ENCODE peak calls at places on chromosomes 5 and 9, in six cellular contexts. R is HepG2, E is GM12891, N is HCT116, L is suprapubic skin, F is transverse colon. C is an unnamed sample.

GRCh38 chr5:81787843-81788242 is 36.9 kb upstream of the SSBP2 start:
- DNase-seq in R (no peak), F (peak; percentile 55), N (no peak), L (peak; percentile 73), E (no peak), C (peak; percentile 72)

GRCh38 chr5:136734638-136735037 is 369.3 kb upstream of the TRPC7 start:
- DNase-seq in R (no peak), F (no peak), L (no peak), N (no peak), E (no peak), C (no peak)

GRCh38 chr9:110255417-110256141 is 728 bp downstream of the TXN start:
- DNase-seq in E (peak; percentile 21), L (peak; percentile 88), N (no peak), F (peak; percentile 78), R (peak; percentile 29), C (peak; percentile 36)

GRCh38 chr9:37617837-37618236 is 25.4 kb upstream of the TOMM5 start:
- DNase-seq in E (no peak), L (no peak), R (no peak), F (no peak), N (no peak), C (no peak)

GRCh38 chr5:58410441-58410840 is 49.4 kb downstream of the PLK2 start:
- DNase-seq in L (no peak), R (no peak), F (no peak), N (no peak), E (no peak), C (no peak)

GRCh38 chr5:39658861-39659260 is 234.1 kb upstream of the DAB2 start:
- DNase-seq in F (no peak), E (no peak), R (no peak), L (no peak), N (no peak), C (no peak)

GRCh38 chr5:162068412-162068811 is 839 bp downstream of the GABRG2 start:
- DNase-seq in R (peak; percentile 40), E (peak; percentile 1), F (no peak), L (no peak), N (no peak), C (peak; percentile 50)

GRCh38 chr5:35908814-35909213 is 29.6 kb downstream of the CAPSL start:
- DNase-seq in L (no peak), N (no peak), R (no peak), E (no peak), F (no peak), C (no peak)

GRCh38 chr5:132064738-132065331 is 4.4 kb downstream of the IL3 start:
- DNase-seq in R (peak; percentile 52), F (peak; percentile 80), L (peak; percentile 80), N (peak; percentile 71), E (peak; percentile 72), C (peak; percentile 30)

GRCh38 chr5:115168829-115169391 is 798 bp downstream of the TRIM36 start:
- DNase-seq in E (peak; percentile 21), L (no peak), F (peak; percentile 27), R (no peak), N (no peak), C (no peak)
- TF ChIP-seq POLR2AphosphoS5 in E (no peak), L (no peak), F (no peak), R (no peak), N (no peak), C (no peak)

GRCh38 chr5:65482280-65482726 is 583 bp upstream of the ADAMTS6 start:
- DNase-seq in R (no peak), E (no peak), L (no peak), N (no peak), F (no peak), C (no peak)

GRCh38 chr5:65479527-65479926 is 2.2 kb downstream of the ADAMTS6 start:
- DNase-seq in L (no peak), R (no peak), F (no peak), E (no peak), N (no peak), C (no peak)

GRCh38 chr5:65481635-65482271 is at the start of gene ADAMTS6:
- DNase-seq in E (peak; percentile 31), N (peak; percentile 43), F (peak; percentile 85), L (peak; percentile 94), R (peak; percentile 70), C (peak; percentile 80)

GRCh38 chr5:65481171-65481575 is 547 bp downstream of the ADAMTS6 start:
- DNase-seq in N (no peak), R (no peak), F (no peak), L (no peak), E (no peak), C (no peak)

GRCh38 chr5:65480306-65480865 is 1.3 kb downstream of the ADAMTS6 start:
- DNase-seq in R (peak; percentile 73), L (peak; percentile 79), E (no peak), F (peak; percentile 76), N (no peak), C (peak; percentile 59)
- TF ChIP-seq POLR2AphosphoS5 in R (no peak), L (no peak), E (no peak), F (peak; percentile 26), N (no peak), C (no peak)

DNA sequence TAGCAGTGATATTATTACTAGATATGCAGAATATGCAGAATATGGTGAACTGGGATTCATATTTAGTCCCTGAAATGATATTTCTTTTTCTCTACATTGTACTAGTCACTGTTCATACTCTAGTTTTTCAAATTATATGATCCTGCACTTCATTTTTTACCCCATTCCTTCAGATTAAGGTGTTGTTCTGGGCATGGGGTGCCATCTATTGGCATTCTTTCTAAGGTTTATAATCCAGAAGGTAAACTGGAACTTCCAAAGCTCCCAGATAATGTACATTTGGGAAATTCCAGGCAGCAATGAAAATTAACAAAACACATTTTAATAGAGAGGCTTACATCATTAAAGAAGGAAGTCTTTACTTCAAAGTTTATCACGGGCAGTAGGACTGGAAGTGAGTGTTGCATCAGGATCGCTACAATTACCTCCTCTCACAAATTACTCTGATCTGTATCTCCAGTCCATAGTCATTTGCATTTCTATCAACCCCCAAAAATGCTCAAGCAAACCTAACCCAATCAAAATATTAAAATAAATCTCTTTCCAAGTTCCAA is 12.5 kb downstream of the RFX3 start:
- DNase-seq in R (no peak), L (no peak), N (no peak), E (no peak), F (no peak), C (no peak)
- TF ChIP-seq POLR2AphosphoS5 in R (no peak), L (no peak), N (no peak), E (no peak), F (no peak), C (no peak)

GRCh38 chr5:95862636-95863382 is 40.3 kb upstream of the GLRX start:
- DNase-seq in E (no peak), N (no peak), R (peak; percentile 96), L (no peak), F (no peak), C (no peak)

GRCh38 chr5:95861858-95862561 is 39.5 kb upstream of the GLRX start:
- DNase-seq in N (no peak), E (no peak), F (no peak), R (no peak), L (no peak), C (no peak)

GRCh38 chr5:95864944-95865504 is 42.5 kb upstream of the GLRX start:
- DNase-seq in N (no peak), R (peak; percentile 99), F (peak; percentile 53), L (no peak), E (no peak), C (no peak)

GRCh38 chr5:95864456-95864855 is 41.9 kb upstream of the GLRX start:
- DNase-seq in E (no peak), F (no peak), R (no peak), N (no peak), L (no peak), C (no peak)

DNA sequence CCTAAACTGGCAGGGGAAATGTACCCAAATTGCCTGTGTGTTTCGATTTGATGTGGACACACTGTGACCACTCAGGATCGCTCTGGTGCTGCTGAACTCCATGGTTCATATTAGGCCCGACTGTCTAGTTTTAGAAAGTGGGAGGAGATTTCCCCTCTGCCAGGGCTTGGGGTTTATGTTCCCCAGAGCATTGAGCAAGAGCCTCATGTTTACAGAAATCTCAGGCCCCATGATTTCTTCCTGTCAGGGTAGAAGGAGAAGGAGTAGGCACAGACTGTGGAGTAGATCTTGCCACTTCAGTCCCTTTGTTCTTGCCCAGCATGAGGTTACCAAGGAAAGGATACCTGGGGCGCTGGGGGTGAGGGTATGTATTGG is 40.8 kb upstream of the GLRX start:
- DNase-seq in E (no peak), L (no peak), R (peak; percentile 69), N (no peak), F (no peak), C (no peak)
- TF ChIP-seq POLR2AphosphoS5 in E (no peak), L (no peak), R (peak; percentile 42), N (no peak), F (no peak), C (peak; percentile 20)

C was measured in breast epithelium.